ENCODE peak calls at places on chromosomes 13 and 19, in eight cellular contexts. Z is GM23248, K is GM23338, D is osteoblast, V is SK-N-SH, M is neural progenitor cell, Q is IMR-90, J is HepG2. Y is an unnamed sample.

GRCh38 chr13:37306778-37307544 is 201.5 kb upstream of the CSNK1A1L start:
- DNase-seq in Z (peak; percentile 93), K (no peak), D (peak; percentile 76), V (no peak), M (no peak), Q (peak; percentile 98), J (no peak), Y (peak; percentile 77)

GRCh38 chr13:22451345-22451744 is 729.4 kb upstream of the SGCG start:
- DNase-seq in Z (no peak), K (peak; percentile 29), D (no peak), V (no peak), M (peak; percentile 89), Q (no peak), J (peak; percentile 3), Y (no peak)

GRCh38 chr13:51612867-51613266 is 28.6 kb downstream of the WDFY2 start:
- DNase-seq in Z (no peak), K (no peak), D (no peak), V (no peak), M (no peak), Q (no peak), J (no peak), Y (no peak)

GRCh38 chr13:32846020-32846451 is 170.2 kb upstream of the KL start:
- DNase-seq in Z (no peak), K (no peak), D (no peak), V (no peak), M (no peak), Q (no peak), J (no peak), Y (no peak)

GRCh38 chr13:38430761-38431160 is 81.1 kb downstream of the UFM1 start:
- DNase-seq in Z (peak; percentile 53), K (no peak), D (no peak), V (no peak), M (no peak), Q (no peak), J (no peak), Y (no peak)

GRCh38 chr13:50227356-50227755 is 212.1 kb downstream of the KCNRG start:
- DNase-seq in Z (no peak), K (no peak), D (no peak), V (no peak), M (no peak), Q (no peak), J (no peak), Y (no peak)

GRCh38 chr13:30750036-30750435 is 14.7 kb downstream of the ALOX5AP start:
- DNase-seq in Z (no peak), K (no peak), D (no peak), V (no peak), M (no peak), Q (no peak), J (no peak), Y (no peak)

GRCh38 chr13:113488283-113488682 is 2.2 kb downstream of the DCUN1D2 start:
- DNase-seq in Z (no peak), K (no peak), D (no peak), V (no peak), M (no peak), Q (no peak), J (no peak), Y (no peak)

GRCh38 chr19:28737021-28737525 is 475.9 kb downstream of the UQCRFS1 start:
- DNase-seq in Z (peak; percentile 75), K (peak; percentile 65), D (peak; percentile 74), V (no peak), M (peak; percentile 35), Q (peak; percentile 44), J (peak; percentile 15), Y (no peak)

GRCh38 chr13:26727633-26728032 is 33.0 kb downstream of the GPR12 start:
- DNase-seq in Z (no peak), K (no peak), D (no peak), V (no peak), M (no peak), Q (no peak), J (no peak), Y (no peak)

GRCh38 chr19:40283414-40284250 is 1.5 kb downstream of the AKT2 start:
- DNase-seq in Z (peak; percentile 29), K (no peak), D (peak; percentile 74), V (peak; percentile 9), M (no peak), Q (peak; percentile 19), J (peak; percentile 58), Y (no peak)

GRCh38 chr19:33828266-33829075 is 31.8 kb downstream of the KCTD15 start:
- DNase-seq in Z (no peak), K (no peak), D (no peak), V (no peak), M (no peak), Q (no peak), J (no peak), Y (no peak)

GRCh38 chr19:35963514-35963913 is 27.3 kb downstream of the LRFN3 start:
- DNase-seq in Z (peak; percentile 74), K (peak; percentile 92), D (peak; percentile 95), V (no peak), M (peak; percentile 91), Q (peak; percentile 56), J (peak; percentile 34), Y (no peak)

GRCh38 chr19:41792513-41793413 is 3.6 kb upstream of the CEACAM3 start:
- DNase-seq in Z (peak; percentile 69), K (peak; percentile 84), D (no peak), V (peak; percentile 50), M (peak; percentile 79), Q (peak; percentile 36), J (peak; percentile 21), Y (no peak)

GRCh38 chr13:101661839-101662238 is 209.4 kb downstream of the ITGBL1 start:
- DNase-seq in Z (peak; percentile 41), K (no peak), D (no peak), V (no peak), M (peak; percentile 8), Q (no peak), J (no peak), Y (no peak)

GRCh38 chr19:46903458-46903857 is 42.7 kb downstream of the ARHGAP35 start:
- DNase-seq in Z (no peak), K (no peak), D (no peak), V (no peak), M (no peak), Q (no peak), J (no peak), Y (no peak)

GRCh38 chr19:46904114-46905060 is 43.6 kb downstream of the ARHGAP35 start:
- DNase-seq in Z (peak; percentile 82), K (peak; percentile 47), D (peak; percentile 91), V (peak; percentile 42), M (no peak), Q (peak; percentile 71), J (no peak), Y (no peak)

GRCh38 chr19:46900341-46900740 is 39.5 kb downstream of the ARHGAP35 start:
- DNase-seq in Z (no peak), K (no peak), D (no peak), V (no peak), M (no peak), Q (no peak), J (no peak), Y (no peak)

GRCh38 chr19:46901701-46902401 is 41.1 kb downstream of the ARHGAP35 start:
- DNase-seq in Z (peak; percentile 51), K (no peak), D (no peak), V (no peak), M (no peak), Q (peak; percentile 37), J (no peak), Y (no peak)

GRCh38 chr19:46902402-46902766 is 41.6 kb downstream of the ARHGAP35 start:
- DNase-seq in Z (peak; percentile 60), K (peak; percentile 40), D (peak; percentile 35), V (no peak), M (no peak), Q (peak; percentile 31), J (no peak), Y (peak; percentile 64)
- H4K20me1 ChIP-seq in Z (no peaks in the 10 kb centered on the region), K (peaks cover 49% of the 10 kb centered on the region), D (peaks cover 37% of the 10 kb centered on the region), V (peaks cover 93% of the 10 kb centered on the region), M (peaks cover 92% of the 10 kb centered on the region), Q (peaks cover 59% of the 10 kb centered on the region), J (peaks cover 34% of the 10 kb centered on the region), Y (no peaks in the 10 kb centered on the region)

DNA sequence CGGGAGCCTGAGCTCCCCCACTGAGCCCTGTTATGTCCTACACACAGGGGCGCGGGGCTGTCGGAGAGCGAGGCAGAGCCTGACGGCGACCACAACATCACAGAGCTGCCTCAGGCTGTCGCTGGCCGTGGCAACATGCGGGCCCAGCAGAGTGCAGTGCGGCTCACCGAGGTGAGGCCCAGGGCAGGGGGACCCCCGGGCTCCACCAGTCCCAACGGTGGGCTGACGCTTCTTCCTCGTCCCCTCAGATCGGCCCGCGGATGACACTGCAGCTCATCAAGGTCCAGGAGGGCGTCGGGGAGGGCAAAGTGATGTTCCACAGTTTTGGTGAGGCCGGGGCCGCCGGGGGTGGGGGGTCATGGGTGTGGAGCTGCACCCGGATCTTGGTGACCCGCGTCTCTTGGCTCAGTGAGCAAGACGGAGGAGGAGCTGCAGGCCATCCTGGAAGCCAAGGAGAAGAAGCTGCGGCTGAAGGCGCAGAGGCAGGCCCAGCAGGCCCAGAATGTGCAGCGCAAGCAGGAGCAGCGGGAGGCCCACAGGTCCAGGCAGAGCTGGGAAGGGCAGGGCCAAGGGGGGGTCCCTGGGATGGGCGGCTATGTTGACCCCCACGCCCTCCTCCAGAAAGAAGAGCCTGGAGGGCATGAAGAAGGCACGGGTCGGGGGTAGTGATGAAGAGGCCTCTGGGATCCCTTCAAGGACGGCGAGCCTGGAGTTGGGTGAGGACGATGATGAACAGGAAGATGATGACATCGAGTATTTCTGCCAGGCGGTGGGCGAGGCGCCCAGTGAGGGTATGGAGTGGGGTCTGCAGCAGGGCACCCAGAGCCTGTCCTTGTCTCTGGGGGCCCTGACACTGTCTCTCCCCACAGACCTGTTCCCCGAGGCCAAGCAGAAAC is 1.2 kb upstream of the P2RY11 start:
- DNase-seq in Z (no peak), K (no peak), D (peak; percentile 52), V (peak; percentile 19), M (no peak), Q (no peak), J (no peak), Y (no peak)
- H4K20me1 ChIP-seq in Z (no peaks in the 10 kb centered on the region), K (peaks cover 11% of the 10 kb centered on the region), D (peaks cover 8% of the 10 kb centered on the region), V (peaks cover 6% of the 10 kb centered on the region), M (peaks cover 15% of the 10 kb centered on the region), Q (peaks cover 16% of the 10 kb centered on the region), J (peaks cover 13% of the 10 kb centered on the region), Y (peaks cover 13% of the 10 kb centered on the region)

GRCh38 chr13:111165611-111166010 is 50.5 kb downstream of the ARHGEF7 start:
- DNase-seq in Z (no peak), K (no peak), D (no peak), V (no peak), M (no peak), Q (no peak), J (no peak), Y (no peak)
- H4K20me1 ChIP-seq in Z (peaks cover 19% of the 10 kb centered on the region), K (peaks cover 59% of the 10 kb centered on the region), D (peaks cover 58% of the 10 kb centered on the region), V (peaks cover 47% of the 10 kb centered on the region), M (peaks cover 70% of the 10 kb centered on the region), Q (peaks cover 94% of the 10 kb centered on the region), J (peaks cover 8% of the 10 kb centered on the region), Y (peaks cover 7% of the 10 kb centered on the region)

DNA sequence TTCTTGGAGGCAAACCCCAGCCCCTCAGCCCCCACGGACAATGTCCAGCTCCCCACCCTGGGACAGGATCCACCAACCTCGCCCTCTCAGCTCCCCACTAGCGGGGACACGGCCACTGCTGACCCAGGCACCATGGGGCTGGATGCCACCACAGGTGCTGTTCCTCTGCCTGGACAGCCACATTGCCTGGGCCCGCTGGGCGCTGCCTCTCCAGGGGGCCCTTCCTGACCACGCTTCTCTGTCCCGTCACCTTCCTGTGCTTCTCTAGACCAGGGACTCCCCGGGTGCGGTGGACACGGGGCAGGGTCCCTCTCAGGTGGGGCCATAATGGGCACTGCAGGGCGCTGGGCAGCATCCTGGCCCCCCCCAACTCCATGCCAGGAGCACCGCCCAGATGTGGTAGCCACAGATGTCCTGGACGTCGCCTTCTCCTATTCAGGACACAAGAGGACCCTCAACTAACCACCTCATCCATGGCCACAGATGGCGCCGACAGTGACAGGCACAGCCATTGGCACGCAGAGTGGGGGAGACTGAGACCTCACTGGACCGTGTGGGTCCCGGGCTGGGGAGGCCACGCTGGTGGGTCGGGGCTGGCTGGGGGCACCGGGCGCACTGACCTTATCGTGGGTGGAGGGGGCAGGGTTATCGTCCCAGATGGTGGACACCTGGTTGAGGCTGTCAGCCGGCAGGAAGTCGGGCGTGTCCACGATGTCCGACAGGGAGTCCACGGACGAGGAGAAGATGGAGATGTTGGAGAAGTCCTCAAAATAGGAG is 23.4 kb downstream of the GPX4 start:
- DNase-seq in Z (no peak), K (no peak), D (no peak), V (no peak), M (no peak), Q (no peak), J (no peak), Y (no peak)
- H4K20me1 ChIP-seq in Z (no peaks in the 10 kb centered on the region), K (no peaks in the 10 kb centered on the region), D (peaks cover 41% of the 10 kb centered on the region), V (peaks cover 4% of the 10 kb centered on the region), M (peaks cover 17% of the 10 kb centered on the region), Q (peaks cover 50% of the 10 kb centered on the region), J (no peaks in the 10 kb centered on the region), Y (peaks cover 6% of the 10 kb centered on the region)